ENCODE peak calls at places on chromosome X, in six cellular contexts. C is stimulated activated CD4-positive, alpha-beta T cell treated with anti-CD3 and anti-CD28 coated beads, Interleukin-2, amount 100 ng/mL, for 48 hours; O is ACHN; B is left ventricle myocardium inferior; I is fibroblast of pulmonary artery; S is H1. T is an unnamed sample.

GRCh38 chrX:24590111-24590510 is 57.0 kb downstream of the PCYT1B start:
- DNase-seq in C (no peak), O (no peak), B (no peak), I (no peak), S (no peak), T (no peak)

GRCh38 chrX:1468250-1468772 is 15.6 kb upstream of the ASMTL start:
- DNase-seq in C (peak), O (peak), B (no peak), I (peak), S (no peak), T (no peak)

GRCh38 chrX:140762061-140762460 is 52.5 kb downstream of the LINC00632 start:
- DNase-seq in C (no peak), O (peak), B (no peak), I (peak), S (no peak), T (no peak)

GRCh38 chrX:143757887-143758286 is 37.3 kb upstream of the SPANXN2 start:
- DNase-seq in C (no peak), O (no peak), B (no peak), I (no peak), S (no peak), T (no peak)

GRCh38 chrX:3271485-3272186 is 74.8 kb downstream of the MXRA5 start:
- DNase-seq in C (no peak), O (peak), B (no peak), I (peak), S (no peak), T (no peak)

GRCh38 chrX:140091276-140091886 is 126.1 kb upstream of the CXorf66 start:
- DNase-seq in C (no peak), O (peak), B (peak), I (peak), S (no peak), T (no peak)

GRCh38 chrX:139112432-139112831 is 400.9 kb upstream of the FGF13 start:
- DNase-seq in C (no peak), O (no peak), B (no peak), I (no peak), S (no peak), T (no peak)

GRCh38 chrX:149825424-149825823 is 43.7 kb downstream of the MAGEA9 start:
- DNase-seq in C (peak), O (peak), B (peak), I (peak), S (no peak), T (no peak)

GRCh38 chrX:12956704-12957541 is 18.0 kb upstream of the TMSB4X start:
- DNase-seq in C (no peak), O (peak), B (no peak), I (peak), S (no peak), T (no peak)

GRCh38 chrX:108696690-108697089 is 39.7 kb downstream of the IRS4 start:
- DNase-seq in C (no peak), O (no peak), B (no peak), I (peak), S (no peak), T (no peak)

GRCh38 chrX:27918799-27919198 is 62.5 kb downstream of the DCAF8L1 start:
- DNase-seq in C (no peak), O (peak), B (no peak), I (peak), S (no peak), T (no peak)

GRCh38 chrX:123990602-123991001 is 29.1 kb downstream of the STAG2 start:
- DNase-seq in C (no peak), O (no peak), B (no peak), I (peak), S (no peak), T (no peak)

GRCh38 chrX:122835886-122836285 is 348.2 kb upstream of the GRIA3 start:
- DNase-seq in C (no peak), O (no peak), B (no peak), I (no peak), S (no peak), T (no peak)

GRCh38 chrX:139936259-139936658 is 3.4 kb upstream of the ATP11C start:
- DNase-seq in C (no peak), O (peak), B (no peak), I (no peak), S (no peak), T (no peak)

GRCh38 chrX:69616520-69617203 is 749 bp downstream of the EDA start:
- DNase-seq in C (no peak), O (no peak), B (peak), I (peak), S (no peak), T (no peak)

GRCh38 chrX:134006484-134007161 is 21.2 kb upstream of the GPC3 start:
- DNase-seq in C (no peak), O (no peak), B (no peak), I (no peak), S (no peak), T (no peak)

GRCh38 chrX:71859637-71860036 is 51.0 kb upstream of the NHSL2 start:
- DNase-seq in C (peak), O (peak), B (no peak), I (peak), S (no peak), T (no peak)

GRCh38 chrX:2767631-2768455 is 16.0 kb downstream of the XG start:
- DNase-seq in C (no peak), O (no peak), B (peak), I (peak), S (no peak), T (no peak)

GRCh38 chrX:69387559-69388487 is 116.3 kb upstream of the NALF2 start:
- DNase-seq in C (peak), O (peak), B (peak), I (peak), S (peak), T (peak)

T was measured in iPS DF 6.9.